ENCODE peak calls at places on chromosome 5, in eight cellular contexts. One of them, this sample, is unnamed.

GRCh38 chr5:75567710-75568109 is 43.5 kb upstream of the ANKDD1B start:
- DNase-seq in psoas muscle: no peak
- DNase-seq in BE2C: no peak
- DNase-seq in PC-9: peak; percentile 9
- DNase-seq in HCT116: peak; percentile 19
- DNase-seq in heart left ventricle: no peak
- DNase-seq in astrocyte: peak; percentile 59
- DNase-seq in CD4-positive, CD25-positive, alpha-beta regulatory T cell: no peak
- DNase-seq in this sample: no peak

GRCh38 chr5:135039526-135040296 is 5.7 kb upstream of the PITX1 start:
- DNase-seq in heart left ventricle: no peak
- DNase-seq in astrocyte: no peak
- DNase-seq in psoas muscle: no peak
- DNase-seq in CD4-positive, CD25-positive, alpha-beta regulatory T cell: no peak
- DNase-seq in PC-9: peak; percentile 24
- DNase-seq in BE2C: no peak
- DNase-seq in HCT116: no peak
- DNase-seq in this sample: no peak

GRCh38 chr5:36029914-36030313 is 36.8 kb downstream of the UGT3A2 start:
- DNase-seq in BE2C: no peak
- DNase-seq in PC-9: no peak
- DNase-seq in psoas muscle: no peak
- DNase-seq in HCT116: no peak
- DNase-seq in astrocyte: no peak
- DNase-seq in heart left ventricle: no peak
- DNase-seq in CD4-positive, CD25-positive, alpha-beta regulatory T cell: no peak
- DNase-seq in this sample: no peak

GRCh38 chr5:119411291-119411934 is 40.9 kb upstream of the HSD17B4 start:
- DNase-seq in BE2C: no peak
- DNase-seq in CD4-positive, CD25-positive, alpha-beta regulatory T cell: no peak
- DNase-seq in heart left ventricle: no peak
- DNase-seq in astrocyte: peak; percentile 72
- DNase-seq in HCT116: no peak
- DNase-seq in PC-9: no peak
- DNase-seq in psoas muscle: no peak
- DNase-seq in this sample: no peak

GRCh38 chr5:759111-759741 is 25.3 kb downstream of the ZDHHC11B start:
- DNase-seq in heart left ventricle: peak; percentile 89
- DNase-seq in CD4-positive, CD25-positive, alpha-beta regulatory T cell: no peak
- DNase-seq in HCT116: no peak
- DNase-seq in BE2C: peak; percentile 31
- DNase-seq in PC-9: peak; percentile 91
- DNase-seq in astrocyte: no peak
- DNase-seq in psoas muscle: peak; percentile 76
- DNase-seq in this sample: peak; percentile 83

GRCh38 chr5:73307645-73308346 is 134.8 kb downstream of the TMEM174 start:
- DNase-seq in CD4-positive, CD25-positive, alpha-beta regulatory T cell: no peak
- DNase-seq in HCT116: no peak
- DNase-seq in heart left ventricle: no peak
- DNase-seq in astrocyte: no peak
- DNase-seq in BE2C: no peak
- DNase-seq in psoas muscle: no peak
- DNase-seq in PC-9: no peak
- DNase-seq in this sample: no peak

GRCh38 chr5:174119386-174119785 is 73.9 kb downstream of the NSG2 start:
- DNase-seq in astrocyte: no peak
- DNase-seq in heart left ventricle: no peak
- DNase-seq in psoas muscle: no peak
- DNase-seq in CD4-positive, CD25-positive, alpha-beta regulatory T cell: no peak
- DNase-seq in BE2C: no peak
- DNase-seq in HCT116: no peak
- DNase-seq in PC-9: no peak
- DNase-seq in this sample: no peak

GRCh38 chr5:9394221-9394620 is 151.7 kb downstream of the SEMA5A start:
- DNase-seq in astrocyte: no peak
- DNase-seq in HCT116: no peak
- DNase-seq in heart left ventricle: no peak
- DNase-seq in CD4-positive, CD25-positive, alpha-beta regulatory T cell: no peak
- DNase-seq in psoas muscle: no peak
- DNase-seq in PC-9: no peak
- DNase-seq in BE2C: no peak
- DNase-seq in this sample: no peak

GRCh38 chr5:65327582-65327981 is 154.1 kb downstream of the ADAMTS6 start:
- DNase-seq in CD4-positive, CD25-positive, alpha-beta regulatory T cell: no peak
- DNase-seq in PC-9: no peak
- DNase-seq in psoas muscle: no peak
- DNase-seq in astrocyte: peak; percentile 90
- DNase-seq in HCT116: no peak
- DNase-seq in heart left ventricle: no peak
- DNase-seq in BE2C: no peak
- DNase-seq in this sample: no peak

GRCh38 chr5:59746261-59746765 is 147.2 kb downstream of the PDE4D start:
- DNase-seq in psoas muscle: no peak
- DNase-seq in BE2C: no peak
- DNase-seq in astrocyte: peak; percentile 81
- DNase-seq in PC-9: no peak
- DNase-seq in CD4-positive, CD25-positive, alpha-beta regulatory T cell: no peak
- DNase-seq in HCT116: no peak
- DNase-seq in heart left ventricle: no peak
- DNase-seq in this sample: no peak

GRCh38 chr5:58582411-58583393 is at the start of gene RAB3C:
- DNase-seq in heart left ventricle: peak; percentile 93
- DNase-seq in PC-9: peak; percentile 82
- DNase-seq in HCT116: peak; percentile 44
- DNase-seq in CD4-positive, CD25-positive, alpha-beta regulatory T cell: peak; percentile 66
- DNase-seq in astrocyte: peak; percentile 86
- DNase-seq in BE2C: peak; percentile 97
- DNase-seq in psoas muscle: peak; percentile 86
- DNase-seq in this sample: no peak

GRCh38 chr5:125274938-125275759 is 528.7 kb upstream of the ZNF608 start:
- DNase-seq in heart left ventricle: no peak
- DNase-seq in psoas muscle: no peak
- DNase-seq in PC-9: no peak
- DNase-seq in astrocyte: peak; percentile 38
- DNase-seq in CD4-positive, CD25-positive, alpha-beta regulatory T cell: no peak
- DNase-seq in BE2C: no peak
- DNase-seq in HCT116: no peak
- DNase-seq in this sample: no peak

GRCh38 chr5:101678494-101679193 is 617.4 kb downstream of the SLCO4C1 start:
- DNase-seq in astrocyte: peak; percentile 37
- DNase-seq in CD4-positive, CD25-positive, alpha-beta regulatory T cell: peak; percentile 16
- DNase-seq in HCT116: peak; percentile 59
- DNase-seq in heart left ventricle: no peak
- DNase-seq in PC-9: peak; percentile 48
- DNase-seq in BE2C: peak; percentile 83
- DNase-seq in psoas muscle: no peak
- DNase-seq in this sample: peak; percentile 26

GRCh38 chr5:79346420-79346824 is 110.5 kb downstream of the JMY start:
- DNase-seq in HCT116: peak; percentile 56
- DNase-seq in CD4-positive, CD25-positive, alpha-beta regulatory T cell: no peak
- DNase-seq in psoas muscle: no peak
- DNase-seq in PC-9: peak; percentile 11
- DNase-seq in BE2C: no peak
- DNase-seq in heart left ventricle: no peak
- DNase-seq in astrocyte: peak; percentile 46
- DNase-seq in this sample: no peak

GRCh38 chr5:51652980-51653379 is 269.7 kb downstream of the ISL1 start:
- DNase-seq in astrocyte: peak; percentile 6
- DNase-seq in BE2C: no peak
- DNase-seq in psoas muscle: no peak
- DNase-seq in heart left ventricle: no peak
- DNase-seq in PC-9: no peak
- DNase-seq in CD4-positive, CD25-positive, alpha-beta regulatory T cell: no peak
- DNase-seq in HCT116: no peak
- DNase-seq in this sample: no peak

GRCh38 chr5:42887094-42887493 is 75.4 kb upstream of the SELENOP start:
- DNase-seq in HCT116: peak; percentile 42
- DNase-seq in CD4-positive, CD25-positive, alpha-beta regulatory T cell: no peak
- DNase-seq in heart left ventricle: peak; percentile 34
- DNase-seq in psoas muscle: no peak
- DNase-seq in PC-9: no peak
- DNase-seq in BE2C: no peak
- DNase-seq in astrocyte: no peak
- DNase-seq in this sample: no peak

GRCh38 chr5:67140413-67140812 is 56.2 kb downstream of the CD180 start:
- DNase-seq in astrocyte: no peak
- DNase-seq in psoas muscle: no peak
- DNase-seq in CD4-positive, CD25-positive, alpha-beta regulatory T cell: no peak
- DNase-seq in PC-9: no peak
- DNase-seq in heart left ventricle: no peak
- DNase-seq in HCT116: no peak
- DNase-seq in BE2C: no peak
- DNase-seq in this sample: peak; percentile 24

GRCh38 chr5:151239237-151239861 is 13.6 kb upstream of the GM2A start:
- DNase-seq in PC-9: peak; percentile 63
- DNase-seq in HCT116: peak; percentile 34
- DNase-seq in CD4-positive, CD25-positive, alpha-beta regulatory T cell: no peak
- DNase-seq in astrocyte: no peak
- DNase-seq in heart left ventricle: peak; percentile 91
- DNase-seq in BE2C: peak; percentile 72
- DNase-seq in psoas muscle: peak; percentile 82
- DNase-seq in this sample: no peak
- H3K4me3 ChIP-seq in PC-9: no peak overlapping the region
- H3K4me3 ChIP-seq in HCT116: no peak overlapping the region
- H3K4me3 ChIP-seq in CD4-positive, CD25-positive, alpha-beta regulatory T cell: no peak overlapping the region
- H3K4me3 ChIP-seq in astrocyte: no peak overlapping the region
- H3K4me3 ChIP-seq in heart left ventricle: no peak overlapping the region
- H3K4me3 ChIP-seq in BE2C: no peak overlapping the region
- H3K4me3 ChIP-seq in psoas muscle: peak overlapping the region; percentile 59
- H3K4me3 ChIP-seq in this sample: no peak overlapping the region

DNA sequence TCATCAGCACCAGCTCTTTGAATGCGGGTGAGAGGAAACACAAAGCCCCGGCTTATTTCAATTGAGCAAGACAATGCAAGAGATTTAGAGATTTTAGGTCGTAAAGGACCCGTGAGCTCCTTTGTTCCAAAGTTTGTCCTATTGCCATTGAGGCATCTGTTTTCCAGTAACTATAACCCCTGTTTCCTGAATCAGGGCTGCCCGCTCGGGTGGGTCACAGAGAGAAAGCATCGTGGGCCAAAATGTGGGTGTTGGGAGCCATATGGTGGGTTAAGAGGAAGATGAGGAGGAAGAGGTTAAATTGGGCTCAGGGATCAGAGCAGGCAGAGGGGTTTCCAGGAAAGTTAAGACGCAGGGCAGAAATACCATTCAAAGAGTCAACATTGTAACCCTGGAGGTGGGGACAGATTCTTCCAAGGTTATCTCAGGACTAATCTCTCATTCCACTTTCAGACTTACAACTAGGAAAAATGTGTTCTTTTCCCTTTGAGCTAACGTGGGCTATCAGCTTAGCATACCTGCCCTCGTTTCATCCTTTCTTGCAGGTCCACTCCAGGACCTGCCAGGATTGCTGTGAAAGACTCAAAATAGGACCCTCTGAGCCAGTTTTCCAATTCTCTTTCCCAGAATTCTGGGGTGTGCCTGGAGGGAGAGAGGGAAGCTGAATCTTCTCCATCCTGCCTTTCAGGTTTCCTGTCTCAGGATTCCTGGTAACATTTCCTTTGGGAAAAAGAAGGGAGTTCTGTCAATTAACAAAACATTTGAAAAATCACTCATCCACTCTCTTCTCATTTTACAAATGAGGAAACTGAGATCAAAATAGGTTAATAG is 95.5 kb upstream of the TAF11L2 start:
- DNase-seq in CD4-positive, CD25-positive, alpha-beta regulatory T cell: no peak
- DNase-seq in heart left ventricle: no peak
- DNase-seq in PC-9: no peak
- DNase-seq in psoas muscle: no peak
- DNase-seq in BE2C: no peak
- DNase-seq in HCT116: no peak
- DNase-seq in astrocyte: no peak
- DNase-seq in this sample: no peak
- H3K4me3 ChIP-seq in CD4-positive, CD25-positive, alpha-beta regulatory T cell: no peak overlapping the region
- H3K4me3 ChIP-seq in heart left ventricle: no peak overlapping the region
- H3K4me3 ChIP-seq in PC-9: no peak overlapping the region
- H3K4me3 ChIP-seq in psoas muscle: no peak overlapping the region
- H3K4me3 ChIP-seq in BE2C: no peak overlapping the region
- H3K4me3 ChIP-seq in HCT116: no peak overlapping the region
- H3K4me3 ChIP-seq in astrocyte: no peak overlapping the region
- H3K4me3 ChIP-seq in this sample: no peak overlapping the region

GRCh38 chr5:14369780-14370179 is 211.8 kb upstream of the OTULINL start:
- DNase-seq in HCT116: no peak
- DNase-seq in astrocyte: no peak
- DNase-seq in CD4-positive, CD25-positive, alpha-beta regulatory T cell: no peak
- DNase-seq in psoas muscle: no peak
- DNase-seq in BE2C: no peak
- DNase-seq in heart left ventricle: no peak
- DNase-seq in PC-9: no peak
- DNase-seq in this sample: no peak
- H3K4me3 ChIP-seq in HCT116: no peak overlapping the region
- H3K4me3 ChIP-seq in astrocyte: no peak overlapping the region
- H3K4me3 ChIP-seq in CD4-positive, CD25-positive, alpha-beta regulatory T cell: no peak overlapping the region
- H3K4me3 ChIP-seq in psoas muscle: no peak overlapping the region
- H3K4me3 ChIP-seq in BE2C: no peak overlapping the region
- H3K4me3 ChIP-seq in heart left ventricle: no peak overlapping the region
- H3K4me3 ChIP-seq in PC-9: no peak overlapping the region
- H3K4me3 ChIP-seq in this sample: no peak overlapping the region

GRCh38 chr5:159849437-159850191 is 66.7 kb upstream of the ADRA1B start:
- DNase-seq in BE2C: no peak
- DNase-seq in PC-9: peak; percentile 38
- DNase-seq in CD4-positive, CD25-positive, alpha-beta regulatory T cell: no peak
- DNase-seq in heart left ventricle: no peak
- DNase-seq in psoas muscle: no peak
- DNase-seq in astrocyte: peak; percentile 89
- DNase-seq in HCT116: no peak
- DNase-seq in this sample: no peak

GRCh38 chr5:159854916-159855315 is 61.4 kb upstream of the ADRA1B start:
- DNase-seq in astrocyte: peak; percentile 58
- DNase-seq in BE2C: no peak
- DNase-seq in PC-9: no peak
- DNase-seq in HCT116: no peak
- DNase-seq in heart left ventricle: no peak
- DNase-seq in CD4-positive, CD25-positive, alpha-beta regulatory T cell: no peak
- DNase-seq in psoas muscle: peak; percentile 18
- DNase-seq in this sample: no peak

GRCh38 chr5:159855476-159856157 is 60.7 kb upstream of the ADRA1B start:
- DNase-seq in BE2C: no peak
- DNase-seq in CD4-positive, CD25-positive, alpha-beta regulatory T cell: no peak
- DNase-seq in heart left ventricle: peak; percentile 73
- DNase-seq in PC-9: no peak
- DNase-seq in HCT116: no peak
- DNase-seq in psoas muscle: peak; percentile 69
- DNase-seq in astrocyte: peak; percentile 75
- DNase-seq in this sample: no peak

GRCh38 chr5:159851053-159851452 is 65.2 kb upstream of the ADRA1B start:
- DNase-seq in HCT116: no peak
- DNase-seq in CD4-positive, CD25-positive, alpha-beta regulatory T cell: no peak
- DNase-seq in astrocyte: peak; percentile 30
- DNase-seq in heart left ventricle: no peak
- DNase-seq in PC-9: no peak
- DNase-seq in BE2C: no peak
- DNase-seq in psoas muscle: no peak
- DNase-seq in this sample: no peak

GRCh38 chr5:159850192-159850573 is 66.1 kb upstream of the ADRA1B start:
- DNase-seq in BE2C: no peak
- DNase-seq in HCT116: no peak
- DNase-seq in psoas muscle: peak; percentile 77
- DNase-seq in CD4-positive, CD25-positive, alpha-beta regulatory T cell: no peak
- DNase-seq in heart left ventricle: no peak
- DNase-seq in PC-9: peak; percentile 45
- DNase-seq in astrocyte: peak; percentile 79
- DNase-seq in this sample: no peak
- H3K4me3 ChIP-seq in BE2C: no peak overlapping the region
- H3K4me3 ChIP-seq in HCT116: no peak overlapping the region
- H3K4me3 ChIP-seq in psoas muscle: no peak overlapping the region
- H3K4me3 ChIP-seq in CD4-positive, CD25-positive, alpha-beta regulatory T cell: no peak overlapping the region
- H3K4me3 ChIP-seq in heart left ventricle: no peak overlapping the region
- H3K4me3 ChIP-seq in PC-9: no peak overlapping the region
- H3K4me3 ChIP-seq in astrocyte: no peak overlapping the region
- H3K4me3 ChIP-seq in this sample: no peak overlapping the region

GRCh38 chr5:57185301-57185700 is 11.4 kb downstream of the GPBP1 start:
- DNase-seq in heart left ventricle: no peak
- DNase-seq in BE2C: no peak
- DNase-seq in CD4-positive, CD25-positive, alpha-beta regulatory T cell: no peak
- DNase-seq in astrocyte: no peak
- DNase-seq in HCT116: no peak
- DNase-seq in psoas muscle: no peak
- DNase-seq in PC-9: no peak
- DNase-seq in this sample: no peak
- H3K4me3 ChIP-seq in heart left ventricle: no peak overlapping the region
- H3K4me3 ChIP-seq in BE2C: no peak overlapping the region
- H3K4me3 ChIP-seq in CD4-positive, CD25-positive, alpha-beta regulatory T cell: peak overlapping the region; percentile 29
- H3K4me3 ChIP-seq in astrocyte: no peak overlapping the region
- H3K4me3 ChIP-seq in HCT116: no peak overlapping the region
- H3K4me3 ChIP-seq in psoas muscle: no peak overlapping the region
- H3K4me3 ChIP-seq in PC-9: no peak overlapping the region
- H3K4me3 ChIP-seq in this sample: no peak overlapping the region

This sample was measured in Jurkat, Clone E6-1.